ENCODE peak calls at places on chromosomes 5 and 9, in five cellular contexts. S is HepG2, A is H1, B is GM12878, Q is K562. Y is an unnamed sample.

GRCh38 chr5:92849798-92850197 is 731.2 kb downstream of the NR2F1-AS1 start:
- DNase-seq in S (no peak), A (no peak), B (no peak), Q (no peak), Y (no peak)

GRCh38 chr5:135980650-135981049 is 25.9 kb upstream of the LECT2 start:
- DNase-seq in S (no peak), A (no peak), B (no peak), Q (no peak), Y (no peak)

GRCh38 chr9:37026085-37026935 is 7.8 kb downstream of the PAX5 start:
- DNase-seq in S (no peak), A (peak; percentile 77), B (no peak), Q (no peak), Y (no peak)

GRCh38 chr5:80219381-80219780 is 36.5 kb downstream of the SERINC5 start:
- DNase-seq in S (no peak), A (no peak), B (no peak), Q (no peak), Y (no peak)

GRCh38 chr5:145778144-145778900 is 56.8 kb downstream of the PRELID2 start:
- DNase-seq in S (no peak), A (no peak), B (no peak), Q (no peak), Y (no peak)

GRCh38 chr9:91898451-91899433 is 51.3 kb downstream of the ROR2 start:
- DNase-seq in S (peak; percentile 9), A (no peak), B (no peak), Q (peak; percentile 79), Y (no peak)

GRCh38 chr5:67400752-67401151 is 204.2 kb upstream of the CD180 start:
- DNase-seq in S (no peak), A (no peak), B (no peak), Q (no peak), Y (no peak)

GRCh38 chr9:110255417-110256141 is 728 bp downstream of the TXN start:
- DNase-seq in S (peak; percentile 29), A (peak; percentile 68), B (no peak), Q (peak; percentile 51), Y (no peak)

GRCh38 chr5:2288466-2288865 is 405.7 kb upstream of the IRX4 start:
- DNase-seq in S (no peak), A (no peak), B (no peak), Q (no peak), Y (no peak)

GRCh38 chr9:27654629-27655285 is 81.5 kb upstream of the C9orf72 start:
- DNase-seq in S (no peak), A (no peak), B (no peak), Q (no peak), Y (no peak)

GRCh38 chr9:28821240-28821639 is 1248.0 kb upstream of the C9orf72 start:
- DNase-seq in S (no peak), A (no peak), B (no peak), Q (no peak), Y (no peak)

GRCh38 chr5:95963650-95964410 is 2.2 kb upstream of the ELL2 start:
- DNase-seq in S (no peak), A (no peak), B (no peak), Q (peak; percentile 25), Y (no peak)

GRCh38 chr5:169742773-169743296 is 105.8 kb downstream of the DOCK2 start:
- DNase-seq in S (no peak), A (no peak), B (no peak), Q (no peak), Y (no peak)

GRCh38 chr9:91138760-91139159 is 223.0 kb downstream of the AUH start:
- DNase-seq in S (peak; percentile 54), A (no peak), B (no peak), Q (no peak), Y (peak; percentile 19)

GRCh38 chr5:17813214-17813613 is 179.0 kb downstream of the TAF11L14 start:
- DNase-seq in S (no peak), A (no peak), B (no peak), Q (no peak), Y (no peak)

GRCh38 chr9:89663264-89663970 is 58.6 kb downstream of the GADD45G start:
- DNase-seq in S (no peak), A (no peak), B (no peak), Q (no peak), Y (no peak)

GRCh38 chr9:26975728-26976707 is 19.8 kb downstream of the IFT74 start:
- DNase-seq in S (peak; percentile 32), A (peak; percentile 76), B (no peak), Q (peak; percentile 8), Y (peak; percentile 40)

GRCh38 chr5:64811050-64811640 is 42.4 kb downstream of the CWC27 start:
- DNase-seq in S (peak; percentile 57), A (no peak), B (peak; percentile 5), Q (peak; percentile 19), Y (peak; percentile 17)

GRCh38 chr9:34079181-34079580 is 30.5 kb upstream of the UBAP2 start:
- DNase-seq in S (no peak), A (no peak), B (no peak), Q (no peak), Y (peak; percentile 62)

GRCh38 chr9:135248111-135248510 is 160.6 kb downstream of the OLFM1 start:
- DNase-seq in S (no peak), A (no peak), B (no peak), Q (no peak), Y (no peak)

GRCh38 chr5:78648359-78649219 is at the start of gene LHFPL2:
- DNase-seq in S (no peak), A (peak; percentile 84), B (no peak), Q (peak; percentile 67), Y (peak; percentile 78)

GRCh38 chr9:130337784-130338380 is 72.3 kb downstream of the HMCN2 start:
- DNase-seq in S (no peak), A (no peak), B (no peak), Q (no peak), Y (no peak)

GRCh38 chr9:4489562-4489918 is 728 bp upstream of the SLC1A1 start:
- DNase-seq in S (no peak), A (peak; percentile 53), B (no peak), Q (no peak), Y (peak; percentile 42)

GRCh38 chr5:108398964-108399363 is 17.1 kb upstream of the FBXL17 start:
- DNase-seq in S (no peak), A (no peak), B (no peak), Q (no peak), Y (no peak)

GRCh38 chr9:138066049-138066448 is 188.5 kb downstream of the CACNA1B start:
- DNase-seq in S (no peak), A (no peak), B (no peak), Q (no peak), Y (no peak)
- TF ChIP-seq KDM1A in S (no peak), A (no peak), B (no peak), Q (no peak), Y (no peak)

GRCh38 chr5:10353241-10354047 is at the start of gene MARCHF6:
- DNase-seq in S (peak; percentile 83), A (peak; percentile 92), B (peak; percentile 77), Q (peak; percentile 91), Y (peak; percentile 70)

GRCh38 chr5:10351882-10352395 is 1.6 kb upstream of the MARCHF6 start:
- DNase-seq in S (no peak), A (no peak), B (no peak), Q (no peak), Y (no peak)

GRCh38 chr5:10354048-10354872 is 765 bp downstream of the MARCHF6 start:
- DNase-seq in S (peak; percentile 53), A (no peak), B (no peak), Q (peak; percentile 69), Y (peak; percentile 33)

GRCh38 chr5:10351199-10351881 is 2.2 kb upstream of the MARCHF6 start:
- DNase-seq in S (peak; percentile 41), A (no peak), B (no peak), Q (peak; percentile 64), Y (no peak)

DNA sequence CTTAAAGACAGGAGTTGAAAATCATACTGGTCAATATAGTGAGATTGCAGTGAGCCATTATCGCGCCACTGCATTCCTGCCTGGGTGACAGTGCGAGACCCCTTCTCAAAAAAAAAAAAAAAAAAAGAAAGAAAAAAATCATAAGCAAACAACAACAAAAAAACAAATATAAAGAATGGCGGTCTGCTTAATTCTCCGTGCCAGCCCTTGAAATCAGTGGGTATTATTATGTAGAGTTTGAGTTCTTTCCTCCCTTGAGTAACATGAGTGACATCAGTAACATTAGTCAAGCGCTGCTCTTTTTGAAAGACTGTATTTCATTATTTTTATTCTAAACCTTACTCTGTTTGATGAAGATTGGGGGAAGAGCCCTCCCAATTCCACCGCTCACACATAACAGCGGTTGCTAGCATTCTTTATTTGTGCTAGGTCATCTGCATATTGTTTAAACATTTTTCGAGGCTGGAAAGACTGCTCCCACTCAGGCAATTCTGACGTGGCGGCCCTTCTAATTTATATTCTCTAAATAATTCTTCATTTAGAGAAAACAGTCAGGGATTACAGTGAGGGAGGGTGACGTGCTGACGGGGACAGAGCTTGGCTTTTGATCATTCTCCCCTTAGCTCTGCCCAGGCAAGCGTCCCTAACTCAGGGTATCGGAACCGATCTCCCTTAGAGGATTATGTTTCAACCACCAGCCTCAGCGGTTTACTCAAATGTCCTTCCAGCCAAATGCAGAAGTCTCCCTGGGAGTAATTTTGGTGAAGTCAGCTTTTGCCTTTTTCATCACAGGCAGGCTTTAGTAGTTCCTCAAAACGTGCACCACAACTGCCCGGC is 873 bp upstream of the MARCHF6 start:
- DNase-seq in S (peak; percentile 23), A (no peak), B (peak; percentile 28), Q (peak; percentile 48), Y (no peak)
- TF ChIP-seq KDM1A in S (no peak), A (no peak), B (no peak), Q (no peak), Y (no peak)

GRCh38 chr5:151557466-151557865 is 33.7 kb downstream of the FAT2 start:
- DNase-seq in S (no peak), A (no peak), B (no peak), Q (no peak), Y (no peak)

GRCh38 chr5:151562019-151562707 is 29.0 kb downstream of the FAT2 start:
- DNase-seq in S (no peak), A (no peak), B (no peak), Q (no peak), Y (no peak)

GRCh38 chr5:151555760-151556576 is 35.2 kb downstream of the FAT2 start:
- DNase-seq in S (no peak), A (no peak), B (no peak), Q (peak; percentile 24), Y (no peak)

GRCh38 chr5:151556808-151557207 is 34.3 kb downstream of the FAT2 start:
- DNase-seq in S (no peak), A (no peak), B (no peak), Q (no peak), Y (no peak)

DNA sequence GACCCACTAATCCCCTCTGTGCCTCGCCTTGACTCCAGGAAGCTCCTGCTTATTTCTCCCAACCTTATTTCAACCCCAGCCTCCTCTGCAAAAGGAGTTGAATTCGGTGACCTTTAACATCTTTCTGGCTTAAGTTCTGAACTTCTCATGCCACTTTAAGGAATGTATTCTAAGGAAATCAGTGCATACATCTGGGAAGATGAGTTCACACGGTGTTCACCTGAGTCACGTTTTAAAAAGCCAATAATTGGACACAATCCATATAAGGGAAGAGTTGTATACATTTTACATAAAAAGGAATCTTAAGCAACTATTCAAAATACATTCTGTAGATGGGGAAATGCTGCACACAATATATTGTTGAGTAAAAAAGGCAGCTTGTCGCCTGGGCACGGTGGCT is 33.2 kb downstream of the FAT2 start:
- DNase-seq in S (no peak), A (no peak), B (no peak), Q (no peak), Y (no peak)
- TF ChIP-seq KDM1A in S (no peak), A (no peak), B (no peak), Q (no peak), Y (no peak)

DNA sequence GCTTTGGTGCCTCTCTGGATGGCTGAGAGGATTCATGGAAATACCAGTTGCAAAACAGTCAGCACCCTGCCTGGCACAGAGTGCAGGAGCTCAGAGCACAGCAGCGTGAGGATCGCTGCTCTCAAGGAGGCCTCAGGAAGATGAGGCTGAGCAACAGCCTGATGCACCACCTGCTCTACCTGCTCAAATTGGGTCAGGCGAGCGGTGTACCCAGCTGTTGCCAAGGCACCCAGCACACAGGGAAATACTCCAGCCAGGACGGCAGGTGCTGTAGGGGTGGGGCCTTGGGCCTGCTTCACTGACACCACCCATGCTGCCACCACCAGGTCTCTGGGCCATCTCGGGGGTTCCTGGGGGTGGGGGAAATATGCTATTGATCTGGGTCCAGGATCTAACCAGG is 4.3 kb downstream of the EEIG1 start:
- DNase-seq in S (no peak), A (no peak), B (no peak), Q (no peak), Y (no peak)
- TF ChIP-seq KDM1A in S (no peak), A (no peak), B (no peak), Q (no peak), Y (no peak)

Y was measured in A549.